ENCODE peak calls at places on chromosomes 7 and 10, in ten cellular contexts. B is spleen; E is PC-3; V is H7; F is ovary; U is iPS DF 6.9; C is uterus; L is body of pancreas; Q is CD4-positive, alpha-beta memory T cell; M is HCT116. R is an unnamed sample.

GRCh38 chr7:110988890-110989501 is 101.9 kb upstream of the LRRN3 start:
- DNase-seq in B (peak; percentile 36), E (no peak), V (no peak), F (no peak), U (no peak), C (no peak), L (no peak), Q (no peak), M (no peak), R (no peak)

GRCh38 chr7:142487124-142487523 is 229.3 kb upstream of the PRSS58 start:
- DNase-seq in B (no peak), E (no peak), V (no peak), F (no peak), U (no peak), C (no peak), L (no peak), Q (no peak), M (no peak), R (no peak)

GRCh38 chr7:129571201-129571600 is 40.3 kb upstream of the NRF1 start:
- DNase-seq in B (no peak), E (no peak), V (no peak), F (no peak), U (no peak), C (no peak), L (no peak), Q (no peak), M (no peak), R (no peak)

GRCh38 chr10:95391570-95392249 is 100.9 kb upstream of the PDLIM1 start:
- DNase-seq in B (no peak), E (peak; percentile 19), V (peak; percentile 74), F (no peak), U (no peak), C (no peak), L (no peak), Q (no peak), M (no peak), R (no peak)

GRCh38 chr10:100847440-100847839 is 65.3 kb upstream of the SLF2 start:
- DNase-seq in B (no peak), E (peak; percentile 16), V (no peak), F (no peak), U (no peak), C (no peak), L (no peak), Q (no peak), M (peak; percentile 62), R (peak; percentile 38)

GRCh38 chr10:14259696-14260595 is 70.8 kb downstream of the FRMD4A start:
- DNase-seq in B (no peak), E (no peak), V (no peak), F (peak; percentile 86), U (no peak), C (no peak), L (peak; percentile 24), Q (no peak), M (no peak), R (no peak)

GRCh38 chr10:131616040-131616439 is 284.8 kb upstream of the PPP2R2D start:
- DNase-seq in B (no peak), E (no peak), V (no peak), F (no peak), U (no peak), C (no peak), L (no peak), Q (no peak), M (no peak), R (no peak)

GRCh38 chr7:125599387-125599786 is 669.8 kb upstream of the POT1 start:
- DNase-seq in B (no peak), E (no peak), V (no peak), F (no peak), U (no peak), C (no peak), L (no peak), Q (no peak), M (no peak), R (no peak)

GRCh38 chr10:116961305-116962251 is 43.4 kb downstream of the SHTN1 start:
- DNase-seq in B (no peak), E (no peak), V (peak; percentile 4), F (no peak), U (no peak), C (no peak), L (no peak), Q (no peak), M (no peak), R (no peak)

GRCh38 chr7:47651355-47652317 is 69.7 kb upstream of the TNS3 start:
- DNase-seq in B (no peak), E (peak; percentile 90), V (no peak), F (no peak), U (no peak), C (no peak), L (no peak), Q (no peak), M (no peak), R (no peak)

GRCh38 chr7:17234398-17235021 is 63.9 kb upstream of the AHR start:
- DNase-seq in B (no peak), E (peak; percentile 98), V (no peak), F (no peak), U (no peak), C (no peak), L (no peak), Q (peak; percentile 92), M (peak; percentile 77), R (peak; percentile 89)

GRCh38 chr7:87878208-87878735 is 2.0 kb downstream of the DBF4 start:
- DNase-seq in B (no peak), E (peak; percentile 5), V (no peak), F (no peak), U (no peak), C (no peak), L (no peak), Q (no peak), M (no peak), R (no peak)

GRCh38 chr7:2228921-2229320 is 3.8 kb downstream of the MAD1L1 start:
- DNase-seq in B (no peak), E (no peak), V (no peak), F (no peak), U (no peak), C (no peak), L (no peak), Q (no peak), M (no peak), R (no peak)
- H3K36me3 ChIP-seq in B (peaks cover 18% of the 10 kb centered on the region), E (peaks cover 30% of the 10 kb centered on the region), V (peaks cover 28% of the 10 kb centered on the region), F (no peaks in the 10 kb centered on the region), U (peaks cover 24% of the 10 kb centered on the region), C (no peaks in the 10 kb centered on the region), L (no peaks in the 10 kb centered on the region), Q (peaks cover 17% of the 10 kb centered on the region), M (peaks cover 33% of the 10 kb centered on the region), R (peaks cover 33% of the 10 kb centered on the region)

DNA sequence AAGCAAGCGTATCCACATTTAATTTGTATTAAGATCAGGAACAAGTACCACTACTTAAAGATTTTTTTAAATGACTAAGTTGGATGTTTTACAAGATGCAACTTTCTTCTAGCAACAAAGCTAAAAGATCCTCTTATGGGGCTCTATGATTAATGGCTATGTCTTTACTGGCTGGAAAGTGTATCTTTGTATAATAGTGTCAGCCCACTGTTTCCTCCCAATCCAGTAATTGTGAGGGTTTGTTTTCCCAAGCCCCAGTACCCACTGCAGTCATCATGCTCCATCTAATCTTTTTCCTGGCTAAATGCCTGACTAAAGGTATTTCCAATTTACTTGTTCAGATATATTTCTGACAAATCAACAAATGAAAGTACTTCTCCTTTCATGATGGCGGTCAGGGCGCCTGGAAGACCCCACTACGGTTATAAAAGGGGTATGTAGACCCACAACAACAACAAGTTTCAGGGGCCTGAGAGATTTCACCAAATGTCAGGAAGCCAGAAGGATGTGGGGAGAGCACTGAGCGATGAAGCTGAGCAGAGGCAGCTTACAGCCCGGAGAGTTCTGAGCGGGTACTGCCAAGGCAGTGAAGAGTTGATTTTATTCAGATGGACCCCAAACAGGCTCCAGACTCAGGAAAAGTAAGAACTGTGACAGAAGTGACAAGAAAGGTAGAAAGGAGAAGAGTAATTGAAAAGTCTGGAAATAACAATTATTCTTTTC is 222.6 kb upstream of the KLF14 start:
- DNase-seq in B (no peak), E (no peak), V (no peak), F (no peak), U (no peak), C (no peak), L (no peak), Q (no peak), M (no peak), R (no peak)
- H3K36me3 ChIP-seq in B (no peaks in the 10 kb centered on the region), E (peaks cover 8% of the 10 kb centered on the region), V (no peaks in the 10 kb centered on the region), F (no peaks in the 10 kb centered on the region), U (no peaks in the 10 kb centered on the region), C (no peaks in the 10 kb centered on the region), L (no peaks in the 10 kb centered on the region), Q (no peaks in the 10 kb centered on the region), M (peaks cover 56% of the 10 kb centered on the region), R (peaks cover 17% of the 10 kb centered on the region)

DNA sequence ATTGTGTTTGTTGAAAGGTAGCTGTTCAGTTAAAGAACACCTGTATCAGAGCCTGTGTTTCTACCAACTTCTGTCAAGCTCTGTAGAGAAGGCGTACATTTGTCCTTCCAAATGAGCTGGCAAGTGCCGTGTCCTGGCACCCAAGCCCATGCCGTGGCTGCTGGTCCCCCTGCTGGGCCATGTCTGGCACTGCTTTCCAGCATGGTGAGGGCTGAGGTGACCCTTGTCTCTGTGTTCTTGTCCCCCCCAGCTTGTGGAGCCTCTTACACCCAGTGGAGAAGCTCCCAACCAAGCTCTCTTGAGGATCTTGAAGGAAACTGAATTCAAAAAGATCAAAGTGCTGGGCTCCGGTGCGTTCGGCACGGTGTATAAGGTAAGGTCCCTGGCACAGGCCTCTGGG is 154.9 kb downstream of the EGFR start:
- DNase-seq in B (peak; percentile 30), E (no peak), V (no peak), F (no peak), U (no peak), C (no peak), L (no peak), Q (no peak), M (no peak), R (no peak)
- H3K36me3 ChIP-seq in B (no peaks in the 10 kb centered on the region), E (peaks cover 60% of the 10 kb centered on the region), V (no peaks in the 10 kb centered on the region), F (no peaks in the 10 kb centered on the region), U (no peaks in the 10 kb centered on the region), C (no peaks in the 10 kb centered on the region), L (no peaks in the 10 kb centered on the region), Q (no peaks in the 10 kb centered on the region), M (peaks cover 47% of the 10 kb centered on the region), R (no peaks in the 10 kb centered on the region)

GRCh38 chr7:77653572-77653971 is 42.7 kb upstream of the RSBN1L start:
- DNase-seq in B (no peak), E (no peak), V (no peak), F (no peak), U (no peak), C (no peak), L (no peak), Q (no peak), M (no peak), R (no peak)
- H3K36me3 ChIP-seq in B (peaks cover 6% of the 10 kb centered on the region), E (peaks cover 21% of the 10 kb centered on the region), V (peaks cover 3% of the 10 kb centered on the region), F (no peaks in the 10 kb centered on the region), U (peaks cover 6% of the 10 kb centered on the region), C (no peaks in the 10 kb centered on the region), L (no peaks in the 10 kb centered on the region), Q (no peaks in the 10 kb centered on the region), M (no peaks in the 10 kb centered on the region), R (no peaks in the 10 kb centered on the region)

GRCh38 chr10:98012654-98013053 is 17.8 kb downstream of the CRTAC1 start:
- DNase-seq in B (no peak), E (no peak), V (no peak), F (no peak), U (no peak), C (no peak), L (no peak), Q (no peak), M (no peak), R (no peak)
- H3K36me3 ChIP-seq in B (no peaks in the 10 kb centered on the region), E (no peaks in the 10 kb centered on the region), V (no peaks in the 10 kb centered on the region), F (no peaks in the 10 kb centered on the region), U (no peaks in the 10 kb centered on the region), C (no peaks in the 10 kb centered on the region), L (no peaks in the 10 kb centered on the region), Q (no peaks in the 10 kb centered on the region), M (no peaks in the 10 kb centered on the region), R (no peaks in the 10 kb centered on the region)

GRCh38 chr7:158695726-158696452 is 8.7 kb downstream of the NCAPG2 start:
- DNase-seq in B (peak; percentile 77), E (peak; percentile 44), V (peak; percentile 50), F (peak; percentile 62), U (no peak), C (peak; percentile 55), L (peak; percentile 69), Q (peak; percentile 67), M (peak; percentile 34), R (peak; percentile 35)
- H3K36me3 ChIP-seq in B (no peaks in the 10 kb centered on the region), E (peaks cover 49% of the 10 kb centered on the region), V (peaks cover 21% of the 10 kb centered on the region), F (no peaks in the 10 kb centered on the region), U (peaks cover 24% of the 10 kb centered on the region), C (no peaks in the 10 kb centered on the region), L (no peaks in the 10 kb centered on the region), Q (no peaks in the 10 kb centered on the region), M (peaks cover 44% of the 10 kb centered on the region), R (no peaks in the 10 kb centered on the region)